ENCODE peak calls at places on chromosomes 12 and 14, in five cellular contexts. A is IMR-90, I is H1, S is trophoblast cell, B is mesenchymal stem cell. U is an unnamed sample.

GRCh38 chr14:105748204-105748578 is 221.8 kb downstream of the TMEM121 start:
- DNase-seq in A (no peak), I (no peak), S (peak), B (no peak), U (no peak)

GRCh38 chr14:95935228-95935822 is 58.7 kb downstream of the TUNAR start:
- DNase-seq in A (peak), I (no peak), S (peak), B (peak), U (peak)

GRCh38 chr12:106673151-106673550 is 90.3 kb downstream of the RFX4 start:
- DNase-seq in A (no peak), I (no peak), S (no peak), B (no peak), U (no peak)

GRCh38 chr12:67663121-67663520 is 14.6 kb downstream of the DYRK2 start:
- DNase-seq in A (peak), I (no peak), S (no peak), B (peak), U (no peak)

GRCh38 chr12:80936642-80937390 is 918 bp downstream of the LIN7A start:
- DNase-seq in A (peak), I (peak), S (peak), B (peak), U (peak)

GRCh38 chr14:63747836-63748235 is 20.0 kb upstream of the SGPP1 start:
- DNase-seq in A (no peak), I (no peak), S (no peak), B (no peak), U (no peak)

GRCh38 chr12:104181313-104181712 is 34.3 kb upstream of the TXNRD1 start:
- DNase-seq in A (peak), I (no peak), S (no peak), B (no peak), U (no peak)

GRCh38 chr12:56387152-56387551 is 24.5 kb upstream of the APOF start:
- DNase-seq in A (peak), I (no peak), S (no peak), B (peak), U (no peak)

GRCh38 chr12:69239922-69240624 is 704 bp downstream of the CPSF6 start:
- DNase-seq in A (peak), I (no peak), S (peak), B (peak), U (peak)

GRCh38 chr12:12705833-12706520 is 10.0 kb upstream of the GPR19 start:
- DNase-seq in A (no peak), I (no peak), S (peak), B (no peak), U (no peak)

GRCh38 chr12:69438539-69438938 is 31.6 kb upstream of the FRS2 start:
- DNase-seq in A (no peak), I (no peak), S (peak), B (no peak), U (no peak)

GRCh38 chr14:34203271-34203722 is 252.4 kb upstream of the EGLN3 start:
- DNase-seq in A (no peak), I (no peak), S (peak), B (no peak), U (no peak)

GRCh38 chr12:131313635-131314034 is 359.9 kb downstream of the ADGRD1 start:
- DNase-seq in A (no peak), I (no peak), S (no peak), B (no peak), U (no peak)

GRCh38 chr12:71439613-71440392 is at the start of gene LGR5:
- DNase-seq in A (peak), I (no peak), S (peak), B (peak), U (peak)

GRCh38 chr12:25975179-25975578 is 16.7 kb downstream of the RASSF8 start:
- DNase-seq in A (no peak), I (no peak), S (no peak), B (no peak), U (no peak)

GRCh38 chr12:46946137-46946536 is 120.3 kb upstream of the SLC38A4 start:
- DNase-seq in A (peak), I (no peak), S (no peak), B (peak), U (no peak)

GRCh38 chr12:46944771-46945170 is 119.0 kb upstream of the SLC38A4 start:
- DNase-seq in A (no peak), I (no peak), S (peak), B (peak), U (no peak)

GRCh38 chr12:46944104-46944503 is 118.3 kb upstream of the SLC38A4 start:
- DNase-seq in A (peak), I (no peak), S (peak), B (peak), U (no peak)

GRCh38 chr12:46942579-46942978 is 116.8 kb upstream of the SLC38A4 start:
- DNase-seq in A (peak), I (no peak), S (peak), B (no peak), U (no peak)

DNA sequence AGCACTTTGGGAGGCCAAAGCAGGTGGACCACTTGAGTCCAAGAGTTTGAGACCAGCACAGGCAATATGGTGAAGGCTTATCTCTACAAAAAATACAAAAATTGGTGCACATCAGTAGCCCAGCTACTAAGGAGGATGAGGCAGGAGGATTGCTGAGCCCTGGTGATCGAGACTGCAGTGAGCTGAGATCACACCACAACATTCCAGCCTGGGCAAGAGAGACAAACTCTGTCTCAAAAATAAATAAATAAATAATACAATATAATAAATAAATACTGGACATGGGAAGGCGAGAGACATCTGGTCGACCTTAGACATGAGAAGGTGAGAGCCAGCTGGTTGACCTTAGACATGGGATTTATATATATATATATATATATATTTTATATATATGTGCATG is 119.8 kb upstream of the SLC38A4 start:
- DNase-seq in A (no peak), I (no peak), S (no peak), B (no peak), U (no peak)
- H3K14ac ChIP-seq in A (peak), I (no peak), S (no peak), B (no peak), U (no peak)

GRCh38 chr12:88539893-88540292 is 40.4 kb downstream of the KITLG start:
- DNase-seq in A (no peak), I (no peak), S (no peak), B (no peak), U (no peak)
- H2AK5ac ChIP-seq in A (no peak), I (no peak), S (no peak), B (no peak), U (no peak)

GRCh38 chr12:10098762-10099161 is at the start of gene CLEC1A:
- DNase-seq in A (no peak), I (peak), S (peak), B (peak), U (peak)

GRCh38 chr12:10101648-10102220 is 2.9 kb upstream of the CLEC1A start:
- DNase-seq in A (no peak), I (no peak), S (peak), B (no peak), U (no peak)

GRCh38 chr12:10102322-10102721 is 3.5 kb upstream of the CLEC1A start:
- DNase-seq in A (no peak), I (no peak), S (peak), B (no peak), U (no peak)

GRCh38 chr12:10097521-10097920 is 1.3 kb downstream of the CLEC1A start:
- DNase-seq in A (no peak), I (no peak), S (peak), B (peak), U (no peak)

DNA sequence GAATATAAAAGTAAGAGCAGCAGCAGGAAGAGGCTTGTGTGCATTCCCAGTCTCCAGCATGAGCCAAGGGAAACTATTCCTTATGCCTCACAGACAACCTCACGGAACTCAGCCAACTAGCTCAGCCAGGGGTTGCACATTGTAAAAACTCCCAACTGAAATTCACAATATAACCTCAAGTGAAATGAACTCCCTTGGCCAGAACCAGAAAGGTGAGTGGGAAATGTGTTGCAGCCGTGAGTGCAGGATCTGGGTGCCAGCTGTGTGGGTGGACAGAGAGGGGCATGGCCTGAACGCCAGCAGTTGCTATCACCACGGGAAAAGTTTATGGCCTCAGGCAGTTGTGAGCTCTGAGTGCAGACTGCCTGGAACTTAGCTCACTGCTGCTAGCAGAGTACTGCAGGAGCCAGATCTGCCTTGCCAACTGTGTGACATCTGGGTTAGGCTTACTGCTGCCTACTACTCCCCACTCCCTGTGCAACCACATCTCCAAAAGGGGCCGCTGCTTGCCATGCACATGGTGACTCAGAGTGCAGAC is 2.3 kb upstream of the CLEC1A start:
- DNase-seq in A (peak), I (no peak), S (peak), B (peak), U (no peak)
- H3K4me3 ChIP-seq in A (no peak), I (no peak), S (no peak), B (peak), U (no peak)

GRCh38 chr12:93426406-93426805 is 15.3 kb downstream of the UBE2N start:
- DNase-seq in A (no peak), I (no peak), S (no peak), B (no peak), U (no peak)
- H3K14ac ChIP-seq in A (peak), I (no peak), S (no peak), B (no peak), U (no peak)

GRCh38 chr12:29288031-29288430 is 92.9 kb downstream of the ERGIC2 start:
- DNase-seq in A (no peak), I (no peak), S (no peak), B (no peak), U (no peak)
- H2AK5ac ChIP-seq in A (no peak), I (no peak), S (no peak), B (no peak), U (no peak)

GRCh38 chr12:122403115-122403770 is 19.2 kb downstream of the CLIP1 start:
- DNase-seq in A (no peak), I (no peak), S (no peak), B (no peak), U (no peak)

GRCh38 chr12:122402264-122402663 is 20.2 kb downstream of the CLIP1 start:
- DNase-seq in A (no peak), I (no peak), S (no peak), B (no peak), U (no peak)

GRCh38 chr12:122399254-122399591 is 23.2 kb downstream of the CLIP1 start:
- DNase-seq in A (peak), I (no peak), S (no peak), B (no peak), U (no peak)

GRCh38 chr12:122403831-122404230 is 18.6 kb downstream of the CLIP1 start:
- DNase-seq in A (no peak), I (no peak), S (no peak), B (no peak), U (no peak)

GRCh38 chr12:122399592-122400373 is 22.7 kb downstream of the CLIP1 start:
- DNase-seq in A (peak), I (no peak), S (peak), B (peak), U (peak)
- H3K4me3 ChIP-seq in A (no peak), I (peak), S (no peak), B (peak), U (no peak)

GRCh38 chr12:105198961-105199360 is 37.0 kb downstream of the APPL2 start:
- DNase-seq in A (no peak), I (no peak), S (no peak), B (no peak), U (no peak)
- H3K14ac ChIP-seq in A (no peak), I (no peak), S (no peak), B (no peak), U (no peak)